ENCODE peak calls at places on chromosomes 4 and X, in five cellular contexts. C is HepG2, R is A549, O is K562, N is endothelial cell of umbilical vein. E is an unnamed sample.

GRCh38 chr4:27595956-27596355 is 735.3 kb downstream of the STIM2 start:
- DNase-seq in C (no peak), R (no peak), O (no peak), N (no peak), E (no peak)

GRCh38 chr4:173333658-173334084 is 487 bp downstream of the HMGB2 start:
- DNase-seq in C (peak), R (peak), O (peak), N (no peak), E (peak)

GRCh38 chrX:120090208-120090607 is 12.7 kb upstream of the RHOXF2B start:
- DNase-seq in C (peak), R (no peak), O (no peak), N (no peak), E (peak)

GRCh38 chr4:22969314-22969896 is 276.7 kb downstream of the GBA3 start:
- DNase-seq in C (peak), R (peak), O (no peak), N (no peak), E (no peak)

GRCh38 chr4:169253904-169254303 is 16.9 kb downstream of the SH3RF1 start:
- DNase-seq in C (no peak), R (no peak), O (no peak), N (peak), E (no peak)

GRCh38 chr4:151921371-151921770 is 160.6 kb upstream of the GATB start:
- DNase-seq in C (no peak), R (no peak), O (no peak), N (no peak), E (no peak)

GRCh38 chr4:8142556-8142955 is 16.1 kb downstream of the ABLIM2 start:
- DNase-seq in C (no peak), R (no peak), O (no peak), N (no peak), E (no peak)

GRCh38 chr4:130026185-130026584 is 930.2 kb downstream of the C4orf33 start:
- DNase-seq in C (no peak), R (no peak), O (no peak), N (no peak), E (no peak)

GRCh38 chr4:88799900-88800299 is 102.3 kb upstream of the NAP1L5 start:
- DNase-seq in C (no peak), R (no peak), O (no peak), N (no peak), E (no peak)

GRCh38 chr4:108168672-108169562 is at the start of gene LEF1:
- DNase-seq in C (no peak), R (no peak), O (peak), N (peak), E (no peak)

GRCh38 chrX:131621650-131622049 is 77.8 kb downstream of the OR13H1 start:
- DNase-seq in C (no peak), R (no peak), O (no peak), N (no peak), E (no peak)

GRCh38 chr4:145041378-145041777 is 56.6 kb downstream of the ANAPC10 start:
- DNase-seq in C (no peak), R (no peak), O (no peak), N (no peak), E (peak)

GRCh38 chr4:164212714-164213113 is 541.2 kb upstream of the SMIM31 start:
- DNase-seq in C (no peak), R (no peak), O (no peak), N (no peak), E (no peak)

GRCh38 chrX:153061732-153062131 is 5.5 kb downstream of the PNMA3 start:
- DNase-seq in C (no peak), R (peak), O (no peak), N (no peak), E (no peak)
- TF ChIP-seq MYC in C (no peak), R (no peak), O (no peak), N (no peak), E (no peak)

GRCh38 chr4:76690091-76690905 is 207.6 kb downstream of the SOWAHB start:
- DNase-seq in C (no peak), R (peak), O (no peak), N (no peak), E (no peak)

GRCh38 chr4:76688737-76689078 is 209.2 kb downstream of the SOWAHB start:
- DNase-seq in C (no peak), R (no peak), O (no peak), N (no peak), E (no peak)

GRCh38 chr4:76690906-76691275 is 207.1 kb downstream of the SOWAHB start:
- DNase-seq in C (no peak), R (no peak), O (no peak), N (no peak), E (no peak)

GRCh38 chr4:76689079-76689817 is 208.7 kb downstream of the SOWAHB start:
- DNase-seq in C (no peak), R (peak), O (no peak), N (peak), E (no peak)

DNA sequence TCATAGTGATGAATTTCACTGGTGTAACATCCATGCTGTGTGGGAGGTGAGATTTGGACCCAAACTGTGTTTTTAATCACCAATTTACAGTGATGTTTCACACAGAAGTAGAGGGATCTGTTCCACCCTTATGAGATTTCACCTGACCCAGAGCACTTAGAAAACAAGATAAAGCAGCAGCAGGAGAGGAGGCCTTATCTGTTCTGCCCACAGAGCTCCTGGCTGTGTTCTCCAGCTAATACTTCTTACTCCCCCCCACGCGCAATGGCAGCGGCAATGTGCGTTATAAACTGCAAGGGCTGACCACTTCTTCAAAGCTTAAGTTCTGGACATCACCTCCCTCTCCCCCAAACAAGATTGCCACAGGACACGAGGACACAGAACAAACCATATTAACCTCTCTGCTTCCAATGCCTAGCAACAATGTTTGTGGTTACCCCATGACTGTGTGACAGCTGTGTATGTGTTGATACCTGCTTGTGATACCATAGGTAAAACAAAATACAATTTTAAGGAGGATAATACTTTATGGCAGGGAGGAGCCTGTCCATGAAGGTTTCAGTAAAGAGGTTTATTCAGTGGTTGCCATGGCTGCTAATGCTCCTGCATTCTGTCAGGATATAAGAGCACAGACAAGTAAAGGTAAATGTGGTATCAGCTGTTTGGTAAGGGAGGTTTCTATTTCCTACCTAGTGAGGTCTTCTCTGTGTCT is 210.1 kb downstream of the SOWAHB start:
- DNase-seq in C (no peak), R (no peak), O (peak), N (no peak), E (no peak)
- TF ChIP-seq MAX in C (no peak), R (no peak), O (no peak), N (no peak), E (no peak)

GRCh38 chr4:2264481-2265041 is 2.7 kb upstream of the MXD4 start:
- DNase-seq in C (no peak), R (no peak), O (no peak), N (no peak), E (no peak)

GRCh38 chr4:2263701-2264321 is 1.9 kb upstream of the MXD4 start:
- DNase-seq in C (no peak), R (no peak), O (no peak), N (no peak), E (no peak)

GRCh38 chr4:2266821-2267220 is 4.9 kb upstream of the MXD4 start:
- DNase-seq in C (no peak), R (no peak), O (no peak), N (no peak), E (no peak)

GRCh38 chr4:2266181-2266580 is 4.3 kb upstream of the MXD4 start:
- DNase-seq in C (no peak), R (no peak), O (no peak), N (no peak), E (no peak)

GRCh38 chr4:2265113-2266110 is 3.5 kb upstream of the MXD4 start:
- DNase-seq in C (no peak), R (no peak), O (no peak), N (no peak), E (no peak)
- TF ChIP-seq CTCF in C (no peak), R (no peak), O (no peak), N (no peak), E (peak)

GRCh38 chrX:104486691-104487090 is 79.3 kb upstream of the IL1RAPL2 start:
- DNase-seq in C (no peak), R (no peak), O (no peak), N (no peak), E (no peak)

DNA sequence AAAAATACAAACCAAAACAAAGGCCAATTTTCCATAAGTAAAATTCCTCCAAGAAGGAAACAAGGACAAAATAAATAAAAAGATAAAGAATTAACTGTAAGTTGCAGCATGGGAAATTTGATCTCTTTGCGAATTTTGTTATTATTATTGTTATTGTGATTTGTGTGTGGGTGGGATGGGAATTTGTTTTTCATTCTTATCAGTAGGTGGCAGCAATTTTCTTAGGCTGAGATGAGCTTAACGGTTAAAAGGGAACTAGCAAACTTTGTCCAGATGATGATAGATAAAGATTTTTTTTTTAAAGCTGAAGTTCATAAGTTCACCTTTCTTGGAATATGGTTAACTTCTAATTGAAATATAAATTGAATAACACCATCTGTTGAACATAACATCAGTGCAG is 83.2 kb upstream of the IL1RAPL2 start:
- DNase-seq in C (no peak), R (no peak), O (no peak), N (no peak), E (peak)
- TF ChIP-seq MYC in C (no peak), R (no peak), O (no peak), N (no peak), E (no peak)